ENCODE peak calls at places on chromosomes 4 and X, in seven cellular contexts. E is GM12865, O is GM12864, D is endodermal cell, S is astrocyte of the spinal cord, R is lung, I is MM.1S. M is an unnamed sample.
A peak's percentile ranks its signal among the peaks of the same experiment; 100 is the strongest.

GRCh38 chr4:122894802-122895201 is 27.6 kb downstream of the NUDT6 start:
- DNase-seq in E (no peak), O (no peak), D (no peak), S (no peak), R (no peak), I (no peak), M (no peak)

GRCh38 chr4:107721436-107722090 is 1.5 kb upstream of the PAPSS1 start:
- DNase-seq in E (peak; percentile 53), O (no peak), D (peak; percentile 83), S (no peak), R (no peak), I (peak; percentile 64), M (no peak)

GRCh38 chr4:121777625-121778024 is 12.7 kb upstream of the SMIM43 start:
- DNase-seq in E (peak; percentile 43), O (no peak), D (no peak), S (no peak), R (no peak), I (no peak), M (no peak)

GRCh38 chr4:21544410-21544809 is 404.2 kb downstream of the KCNIP4 start:
- DNase-seq in E (no peak), O (no peak), D (peak; percentile 58), S (no peak), R (no peak), I (no peak), M (no peak)

GRCh38 chr4:88320780-88321373 is 36.5 kb upstream of the PPM1K start:
- DNase-seq in E (peak; percentile 89), O (peak; percentile 77), D (peak; percentile 78), S (peak; percentile 39), R (peak; percentile 41), I (peak; percentile 70), M (no peak)

GRCh38 chrX:53080628-53081580 is 1.3 kb upstream of the TSPYL2 start:
- DNase-seq in E (no peak), O (no peak), D (no peak), S (no peak), R (no peak), I (no peak), M (no peak)

GRCh38 chr4:23680616-23681518 is 209.0 kb downstream of the PPARGC1A start:
- DNase-seq in E (no peak), O (no peak), D (no peak), S (peak; percentile 7), R (no peak), I (no peak), M (no peak)

GRCh38 chrX:20435913-20436312 is 169.2 kb upstream of the RPS6KA3 start:
- DNase-seq in E (no peak), O (no peak), D (no peak), S (no peak), R (no peak), I (no peak), M (no peak)

GRCh38 chrX:19836337-19836736 is 51.1 kb downstream of the SH3KBP1 start:
- DNase-seq in E (peak; percentile 61), O (no peak), D (no peak), S (no peak), R (no peak), I (no peak), M (no peak)

GRCh38 chrX:19787305-19787704 is 100.1 kb downstream of the SH3KBP1 start:
- DNase-seq in E (no peak), O (no peak), D (no peak), S (no peak), R (no peak), I (no peak), M (no peak)

GRCh38 chr4:95506264-95506663 is 42.5 kb downstream of the UNC5C start:
- DNase-seq in E (no peak), O (no peak), D (no peak), S (peak; percentile 59), R (no peak), I (no peak), M (peak; percentile 13)

GRCh38 chr4:143084566-143084965 is 100.2 kb upstream of the USP38 start:
- DNase-seq in E (no peak), O (no peak), D (peak; percentile 39), S (no peak), R (no peak), I (no peak), M (no peak)

GRCh38 chr4:85543832-85544231 is 68.9 kb downstream of the ARHGAP24 start:
- DNase-seq in E (no peak), O (no peak), D (no peak), S (peak; percentile 52), R (no peak), I (no peak), M (peak; percentile 14)

GRCh38 chr4:45147866-45148265 is 421.5 kb upstream of the GNPDA2 start:
- DNase-seq in E (no peak), O (no peak), D (no peak), S (peak; percentile 58), R (no peak), I (no peak), M (peak; percentile 2)

GRCh38 chrX:133645251-133645650 is 230.0 kb upstream of the GPC4 start:
- DNase-seq in E (no peak), O (no peak), D (no peak), S (no peak), R (no peak), I (no peak), M (no peak)

GRCh38 chr4:10129196-10130185 is 12.9 kb upstream of the WDR1 start:
- DNase-seq in E (no peak), O (no peak), D (no peak), S (no peak), R (no peak), I (no peak), M (peak; percentile 61)

DNA sequence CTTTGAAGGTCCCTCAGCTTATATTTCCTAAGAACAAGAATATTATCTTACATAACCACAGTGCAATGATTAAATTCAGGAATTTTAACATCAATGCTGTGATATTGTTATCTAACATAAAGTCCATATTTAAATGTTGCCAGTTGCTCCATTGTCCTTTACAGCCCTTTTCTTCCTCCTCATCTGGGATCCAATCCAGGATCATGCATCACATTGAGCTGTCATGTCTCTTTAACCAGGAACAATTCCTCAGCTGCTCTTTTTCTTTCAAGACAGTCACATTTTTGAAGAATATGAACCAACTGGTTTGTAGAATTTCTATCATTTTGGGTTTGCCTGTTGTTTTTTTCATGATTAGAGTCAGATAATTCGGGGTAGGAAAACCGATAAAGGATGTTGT is 12.0 kb downstream of the TMSB4X start:
- DNase-seq in E (no peak), O (no peak), D (no peak), S (no peak), R (no peak), I (no peak), M (no peak)
- TF ChIP-seq CTCF in E (no peak), O (no peak), D (no peak), S (no peak), R (no peak), I (no peak), M (no peak)

GRCh38 chrX:47628980-47629379 is 750 bp downstream of the CFP start:
- DNase-seq in E (peak; percentile 65), O (no peak), D (peak; percentile 71), S (no peak), R (no peak), I (no peak), M (peak; percentile 25)
- H3K4me3 ChIP-seq in E (no peak overlapping the region), O (no peak overlapping the region), D (no peak overlapping the region), S (no peak overlapping the region), R (no peak overlapping the region), I (no peak overlapping the region), M (no peak overlapping the region)

GRCh38 chr4:92234393-92235176 is 69.2 kb upstream of the GRID2 start:
- DNase-seq in E (no peak), O (no peak), D (no peak), S (peak; percentile 99), R (no peak), I (no peak), M (peak; percentile 96)

GRCh38 chr4:92235741-92236140 is 68.0 kb upstream of the GRID2 start:
- DNase-seq in E (no peak), O (no peak), D (no peak), S (peak; percentile 19), R (no peak), I (no peak), M (no peak)

GRCh38 chr4:92241094-92241493 is 62.7 kb upstream of the GRID2 start:
- DNase-seq in E (no peak), O (no peak), D (no peak), S (no peak), R (no peak), I (no peak), M (peak; percentile 30)

GRCh38 chr4:92236907-92237306 is 66.9 kb upstream of the GRID2 start:
- DNase-seq in E (no peak), O (no peak), D (no peak), S (peak; percentile 79), R (no peak), I (no peak), M (peak; percentile 35)

DNA sequence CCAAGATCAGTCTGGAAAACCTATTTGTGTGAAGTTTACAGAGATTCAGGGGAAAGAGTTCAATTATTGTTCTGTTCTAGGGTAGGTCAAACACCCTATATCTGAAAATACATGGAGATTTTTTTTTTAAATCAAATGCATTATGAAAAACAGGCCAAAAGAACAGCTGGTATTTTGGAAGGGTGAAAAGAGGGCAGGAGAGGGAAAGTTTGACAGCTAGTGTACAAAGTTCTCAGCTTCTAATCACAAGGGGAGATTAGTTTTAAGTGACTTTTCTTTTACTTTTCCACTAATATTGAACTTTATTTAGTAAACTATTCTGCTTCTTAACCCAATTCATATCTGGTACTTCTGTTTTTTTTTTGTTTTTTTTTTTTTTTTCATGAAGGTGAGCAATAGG is 66.2 kb upstream of the GRID2 start:
- DNase-seq in E (no peak), O (no peak), D (no peak), S (no peak), R (no peak), I (no peak), M (no peak)
- TF ChIP-seq CTCF in E (no peak), O (no peak), D (no peak), S (no peak), R (no peak), I (no peak), M (no peak)

GRCh38 chr4:2415881-2416563 is 2.4 kb downstream of the ZFYVE28 start:
- DNase-seq in E (no peak), O (no peak), D (peak; percentile 47), S (no peak), R (no peak), I (no peak), M (no peak)

GRCh38 chr4:2417765-2418651 is at the start of gene ZFYVE28:
- DNase-seq in E (no peak), O (no peak), D (peak; percentile 75), S (peak; percentile 48), R (no peak), I (no peak), M (peak; percentile 22)

GRCh38 chr4:2417196-2417764 is 1.2 kb downstream of the ZFYVE28 start:
- DNase-seq in E (no peak), O (no peak), D (peak; percentile 75), S (no peak), R (no peak), I (no peak), M (no peak)

GRCh38 chr4:2415213-2415612 is 3.2 kb downstream of the ZFYVE28 start:
- DNase-seq in E (no peak), O (no peak), D (no peak), S (no peak), R (no peak), I (no peak), M (no peak)

DNA sequence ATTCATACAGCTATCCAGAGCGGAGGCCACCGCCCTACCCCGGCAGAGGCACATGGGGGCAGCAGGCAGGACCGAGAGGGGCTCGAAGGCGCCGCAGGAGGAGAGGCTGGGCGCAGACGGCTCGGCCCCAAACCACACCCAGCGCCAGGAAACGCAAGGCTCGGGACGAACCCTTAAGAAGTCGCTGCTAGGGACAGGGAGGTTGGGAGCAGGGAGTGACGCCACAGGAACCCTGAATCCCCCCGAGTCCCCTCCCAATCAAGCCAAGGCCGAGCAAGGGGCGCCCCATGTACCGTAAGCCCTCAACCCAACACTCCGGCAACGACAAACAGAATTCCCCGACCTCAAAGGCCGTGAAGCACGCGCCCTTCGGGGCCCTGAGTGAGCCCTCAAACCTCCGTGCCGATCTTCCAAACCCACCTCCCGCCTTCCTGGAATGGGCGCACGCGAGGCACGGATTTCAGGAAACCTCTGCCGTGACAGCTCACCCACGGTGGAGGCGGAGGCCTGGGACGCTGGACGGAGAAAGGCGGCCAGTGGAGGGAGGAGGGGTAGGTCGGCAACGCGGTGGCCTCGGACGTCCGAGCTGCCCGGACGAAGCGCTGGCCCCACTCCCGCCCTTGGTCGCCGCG is 1.8 kb downstream of the ZFYVE28 start:
- DNase-seq in E (peak; percentile 47), O (no peak), D (peak; percentile 90), S (peak; percentile 20), R (no peak), I (no peak), M (no peak)
- H3K4me3 ChIP-seq in E (peak overlapping the region; percentile 38), O (peak overlapping the region; percentile 46), D (peak overlapping the region; percentile 69), S (peak overlapping the region; percentile 60), R (peak overlapping the region; percentile 74), I (peak overlapping the region; percentile 8), M (peak overlapping the region; percentile 22)

M was measured in epithelial cell of esophagus.